ENCODE peak calls at places on chromosomes 5 and 9, in four cellular contexts. One of them, this sample, is unnamed.

GRCh38 chr5:31639488-31640011 is 619 bp downstream of the PDZD2 start:
- DNase-seq in foreskin fibroblast: no peak
- DNase-seq in kidney epithelial cell: no peak
- DNase-seq in H9: no peak
- DNase-seq in this sample: no peak

GRCh38 chr9:83701769-83702168 is 6.0 kb downstream of the UBQLN1 start:
- DNase-seq in foreskin fibroblast: peak; percentile 86
- DNase-seq in kidney epithelial cell: no peak
- DNase-seq in H9: no peak
- DNase-seq in this sample: peak; percentile 47

GRCh38 chr5:150904479-150905311 is at the start of gene ZNF300:
- DNase-seq in H9: peak; percentile 92
- DNase-seq in foreskin fibroblast: peak; percentile 97
- DNase-seq in kidney epithelial cell: peak; percentile 80
- DNase-seq in this sample: peak; percentile 53

GRCh38 chr5:45385321-45386058 is 310.7 kb downstream of the HCN1 start:
- DNase-seq in foreskin fibroblast: peak; percentile 25
- DNase-seq in H9: no peak
- DNase-seq in kidney epithelial cell: peak; percentile 10
- DNase-seq in this sample: no peak

GRCh38 chr9:130956636-130957450 is 17.8 kb upstream of the FIBCD1 start:
- DNase-seq in foreskin fibroblast: no peak
- DNase-seq in H9: no peak
- DNase-seq in kidney epithelial cell: no peak
- DNase-seq in this sample: no peak

GRCh38 chr9:116646661-116647514 is 40.2 kb upstream of the TRIM32 start:
- DNase-seq in foreskin fibroblast: peak; percentile 79
- DNase-seq in kidney epithelial cell: no peak
- DNase-seq in H9: no peak
- DNase-seq in this sample: no peak

GRCh38 chr9:93898502-93899426 is 56.4 kb downstream of the BARX1 start:
- DNase-seq in H9: peak; percentile 21
- DNase-seq in foreskin fibroblast: no peak
- DNase-seq in kidney epithelial cell: no peak
- DNase-seq in this sample: no peak

GRCh38 chr9:69412741-69413150 is 87.7 kb downstream of the ENTREP1 start:
- DNase-seq in foreskin fibroblast: peak; percentile 86
- DNase-seq in kidney epithelial cell: peak; percentile 19
- DNase-seq in H9: peak; percentile 94
- DNase-seq in this sample: no peak

GRCh38 chr9:5799314-5799713 is 33.6 kb downstream of the ERMP1 start:
- DNase-seq in kidney epithelial cell: no peak
- DNase-seq in foreskin fibroblast: peak; percentile 76
- DNase-seq in H9: no peak
- DNase-seq in this sample: no peak

GRCh38 chr5:72015103-72015548 is 92.1 kb upstream of the MAP1B start:
- DNase-seq in foreskin fibroblast: no peak
- DNase-seq in kidney epithelial cell: no peak
- DNase-seq in H9: no peak
- DNase-seq in this sample: no peak

GRCh38 chr9:12766357-12766756 is 8.5 kb upstream of the LURAP1L start:
- DNase-seq in foreskin fibroblast: peak; percentile 24
- DNase-seq in H9: no peak
- DNase-seq in kidney epithelial cell: no peak
- DNase-seq in this sample: no peak

GRCh38 chr5:96280946-96281393 is 152.1 kb downstream of the PCSK1 start:
- DNase-seq in H9: no peak
- DNase-seq in foreskin fibroblast: peak; percentile 69
- DNase-seq in kidney epithelial cell: no peak
- DNase-seq in this sample: no peak

GRCh38 chr5:157564149-157564711 is 11.3 kb downstream of the ADAM19 start:
- DNase-seq in H9: no peak
- DNase-seq in foreskin fibroblast: no peak
- DNase-seq in kidney epithelial cell: no peak
- DNase-seq in this sample: no peak

GRCh38 chr5:41869150-41869738 is 981 bp downstream of the OXCT1 start:
- DNase-seq in kidney epithelial cell: no peak
- DNase-seq in H9: peak; percentile 44
- DNase-seq in foreskin fibroblast: peak; percentile 62
- DNase-seq in this sample: no peak

GRCh38 chr5:14908195-14908594 is 36.6 kb upstream of the ANKH start:
- DNase-seq in foreskin fibroblast: peak; percentile 73
- DNase-seq in H9: no peak
- DNase-seq in kidney epithelial cell: no peak
- DNase-seq in this sample: no peak

GRCh38 chr5:81269751-81270686 is 31.4 kb upstream of the ZCCHC9 start:
- DNase-seq in H9: peak; percentile 65
- DNase-seq in kidney epithelial cell: no peak
- DNase-seq in foreskin fibroblast: no peak
- DNase-seq in this sample: no peak

GRCh38 chr5:112800901-112801300 is 60.2 kb upstream of the SRP19 start:
- DNase-seq in H9: no peak
- DNase-seq in foreskin fibroblast: no peak
- DNase-seq in kidney epithelial cell: no peak
- DNase-seq in this sample: no peak

GRCh38 chr9:136714096-136714875 is 1.9 kb downstream of the DIPK1B start:
- DNase-seq in foreskin fibroblast: no peak
- DNase-seq in H9: no peak
- DNase-seq in kidney epithelial cell: no peak
- DNase-seq in this sample: no peak

GRCh38 chr5:121967187-121967586 is 5.4 kb downstream of the SRFBP1 start:
- DNase-seq in kidney epithelial cell: no peak
- DNase-seq in H9: no peak
- DNase-seq in foreskin fibroblast: peak; percentile 72
- DNase-seq in this sample: no peak

GRCh38 chr5:134090482-134090881 is 24.0 kb upstream of the TCF7 start:
- DNase-seq in H9: no peak
- DNase-seq in kidney epithelial cell: no peak
- DNase-seq in foreskin fibroblast: no peak
- DNase-seq in this sample: no peak

GRCh38 chr9:137482094-137482781 is 23.1 kb upstream of the NSMF start:
- DNase-seq in H9: no peak
- DNase-seq in kidney epithelial cell: peak; percentile 18
- DNase-seq in foreskin fibroblast: peak; percentile 86
- DNase-seq in this sample: no peak

GRCh38 chr5:67454957-67455561 is 258.5 kb upstream of the CD180 start:
- DNase-seq in kidney epithelial cell: no peak
- DNase-seq in foreskin fibroblast: no peak
- DNase-seq in H9: no peak
- DNase-seq in this sample: no peak

GRCh38 chr5:89010512-89010911 is 127.5 kb upstream of the MEF2C start:
- DNase-seq in kidney epithelial cell: no peak
- DNase-seq in foreskin fibroblast: no peak
- DNase-seq in H9: no peak
- DNase-seq in this sample: no peak

GRCh38 chr9:116628706-116629105 is 58.4 kb upstream of the TRIM32 start:
- DNase-seq in kidney epithelial cell: no peak
- DNase-seq in H9: no peak
- DNase-seq in foreskin fibroblast: peak; percentile 23
- DNase-seq in this sample: no peak

GRCh38 chr5:72908666-72909065 is 47.2 kb upstream of the FCHO2 start:
- DNase-seq in H9: no peak
- DNase-seq in foreskin fibroblast: peak; percentile 70
- DNase-seq in kidney epithelial cell: no peak
- DNase-seq in this sample: no peak

GRCh38 chr5:124583469-124584350 is 162.7 kb downstream of the ZNF608 start:
- DNase-seq in H9: no peak
- DNase-seq in kidney epithelial cell: peak; percentile 70
- DNase-seq in foreskin fibroblast: peak; percentile 80
- DNase-seq in this sample: peak; percentile 60

GRCh38 chr9:81461196-81461595 is 228.2 kb downstream of the TLE1 start:
- DNase-seq in foreskin fibroblast: peak; percentile 14
- DNase-seq in H9: no peak
- DNase-seq in kidney epithelial cell: no peak
- DNase-seq in this sample: no peak

GRCh38 chr5:23352437-23352836 is 155.0 kb upstream of the PRDM9 start:
- DNase-seq in H9: peak; percentile 61
- DNase-seq in foreskin fibroblast: no peak
- DNase-seq in kidney epithelial cell: no peak
- DNase-seq in this sample: no peak
- TF ChIP-seq CTCF in H9: peak; percentile 68
- TF ChIP-seq CTCF in foreskin fibroblast: no peak
- TF ChIP-seq CTCF in kidney epithelial cell: peak; percentile 23
- TF ChIP-seq CTCF in this sample: no peak

GRCh38 chr9:70490478-70490877 is 76.0 kb upstream of the KLF9 start:
- DNase-seq in foreskin fibroblast: peak; percentile 50
- DNase-seq in H9: no peak
- DNase-seq in kidney epithelial cell: no peak
- DNase-seq in this sample: no peak
- TF ChIP-seq CTCF in foreskin fibroblast: no peak
- TF ChIP-seq CTCF in H9: no peak
- TF ChIP-seq CTCF in kidney epithelial cell: no peak
- TF ChIP-seq CTCF in this sample: no peak

DNA sequence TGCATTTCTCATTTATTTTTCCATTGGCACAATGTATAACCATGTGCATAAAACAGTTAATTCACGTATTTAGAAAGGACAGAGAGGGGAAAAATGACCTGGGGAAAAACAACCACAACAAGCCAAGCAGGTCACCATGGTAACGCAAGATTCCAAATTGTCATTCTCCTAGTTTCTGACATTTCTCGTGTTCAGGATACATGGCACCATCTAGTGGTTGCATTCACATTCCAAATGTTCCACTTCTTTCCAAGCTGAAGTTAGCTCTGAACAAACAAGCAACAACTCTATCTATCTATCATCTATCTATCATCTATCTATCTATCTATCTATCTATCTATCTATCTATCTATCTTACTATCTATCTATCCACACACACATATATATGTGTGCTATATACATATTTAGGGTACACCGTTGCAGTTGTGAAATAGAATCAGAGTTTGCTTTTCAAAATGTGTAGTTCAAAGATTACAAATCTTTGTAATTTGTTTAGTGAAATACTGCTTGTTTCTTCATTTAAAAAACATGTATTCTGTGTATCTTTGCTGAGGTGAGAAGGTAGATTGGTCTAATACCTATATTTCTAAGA is 487.3 kb upstream of the ST8SIA4 start:
- DNase-seq in kidney epithelial cell: peak; percentile 37
- DNase-seq in foreskin fibroblast: peak; percentile 49
- DNase-seq in H9: peak; percentile 31
- DNase-seq in this sample: no peak
- TF ChIP-seq CTCF in kidney epithelial cell: peak; percentile 63
- TF ChIP-seq CTCF in foreskin fibroblast: peak; percentile 35
- TF ChIP-seq CTCF in H9: peak; percentile 77
- TF ChIP-seq CTCF in this sample: peak; percentile 45

DNA sequence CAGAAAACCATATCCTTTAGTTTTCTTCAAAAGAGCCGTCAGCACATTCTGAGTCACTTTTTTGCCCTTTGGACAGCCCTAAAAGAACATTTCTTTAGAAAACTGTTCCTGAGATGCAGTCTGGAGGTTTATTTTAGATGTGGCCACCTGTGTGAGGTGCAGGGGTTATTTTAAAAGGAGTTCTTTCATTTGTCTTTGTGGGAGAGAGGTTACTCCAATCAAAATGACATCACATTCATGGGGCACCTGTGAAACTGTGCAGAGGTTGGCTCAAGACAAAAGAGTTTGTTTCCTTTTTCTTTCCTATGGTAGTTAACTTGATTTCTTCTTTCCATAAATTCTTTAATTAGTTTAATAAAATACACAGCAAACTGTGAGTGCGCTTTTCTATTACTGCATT is 221.7 kb upstream of the RPS23 start:
- DNase-seq in kidney epithelial cell: no peak
- DNase-seq in foreskin fibroblast: no peak
- DNase-seq in H9: no peak
- DNase-seq in this sample: no peak
- TF ChIP-seq CTCF in kidney epithelial cell: no peak
- TF ChIP-seq CTCF in foreskin fibroblast: no peak
- TF ChIP-seq CTCF in H9: no peak
- TF ChIP-seq CTCF in this sample: no peak

DNA sequence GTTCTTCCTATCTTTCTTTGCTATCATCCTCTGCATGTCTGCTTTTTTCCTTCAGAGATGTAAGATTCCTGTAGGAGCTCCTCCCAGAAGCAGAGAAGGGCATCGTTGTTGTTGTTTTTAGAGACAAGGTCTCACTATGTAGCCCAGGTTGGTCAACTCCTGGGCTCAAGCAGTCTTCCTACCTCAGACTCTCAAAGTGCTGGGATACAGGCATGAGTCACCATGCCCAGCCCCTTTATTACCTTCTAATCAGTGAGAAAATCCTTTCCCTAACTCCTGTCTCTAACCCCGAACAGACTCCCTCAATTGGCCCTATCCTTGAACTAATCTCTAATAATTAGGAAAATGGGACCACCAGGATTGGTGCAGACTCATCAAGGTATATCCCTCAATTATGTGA is 64.4 kb downstream of the GALNT10 start:
- DNase-seq in H9: no peak
- DNase-seq in foreskin fibroblast: no peak
- DNase-seq in kidney epithelial cell: no peak
- DNase-seq in this sample: no peak
- TF ChIP-seq CTCF in H9: no peak
- TF ChIP-seq CTCF in foreskin fibroblast: no peak
- TF ChIP-seq CTCF in kidney epithelial cell: no peak
- TF ChIP-seq CTCF in this sample: no peak

GRCh38 chr5:127442085-127442484 is 75.4 kb upstream of the PRRC1 start:
- DNase-seq in kidney epithelial cell: no peak
- DNase-seq in H9: no peak
- DNase-seq in foreskin fibroblast: peak; percentile 53
- DNase-seq in this sample: no peak
- TF ChIP-seq CTCF in kidney epithelial cell: no peak
- TF ChIP-seq CTCF in H9: peak; percentile 20
- TF ChIP-seq CTCF in foreskin fibroblast: no peak
- TF ChIP-seq CTCF in this sample: no peak

DNA sequence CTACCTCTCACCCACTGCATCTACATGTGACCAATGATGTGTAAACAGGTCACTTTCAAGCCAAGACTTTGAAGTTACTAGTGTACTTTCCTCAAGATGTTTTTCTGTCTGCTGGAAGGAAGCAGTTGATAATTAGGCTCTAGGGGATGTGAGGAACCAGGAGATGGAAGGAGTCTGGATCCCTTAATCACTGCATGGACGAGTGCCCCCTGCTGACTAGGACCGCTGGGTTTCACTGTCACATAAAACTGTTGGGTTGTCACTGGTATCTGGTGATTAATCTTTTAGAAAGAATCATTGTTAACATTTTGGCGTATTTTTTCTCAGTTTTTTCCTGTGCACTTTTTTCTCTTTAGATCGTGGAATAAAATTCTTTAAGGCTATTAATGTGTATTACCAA is 79.5 kb downstream of the SREK1 start:
- DNase-seq in H9: no peak
- DNase-seq in foreskin fibroblast: no peak
- DNase-seq in kidney epithelial cell: no peak
- DNase-seq in this sample: no peak
- TF ChIP-seq CTCF in H9: peak; percentile 57
- TF ChIP-seq CTCF in foreskin fibroblast: peak; percentile 20
- TF ChIP-seq CTCF in kidney epithelial cell: peak; percentile 48
- TF ChIP-seq CTCF in this sample: peak; percentile 12